ENCODE peak calls at places on chromosomes 12 and 14, in ten cellular contexts. F is H9; I is T-helper 2 cell; X is thyroid gland; K is CD8-positive, alpha-beta memory T cell; Z is pons; L is H4; U is AG04449; S is dermis blood vessel endothelial cell; N is activated T-cell treated with anti-CD3 and anti-CD28 coated beads, Interleukin-2, amount 50 U/mL, for 1 hour. A is an unnamed sample.

GRCh38 chr12:95146767-95147166 is 70.5 kb downstream of the FGD6 start:
- DNase-seq in I (no peak), L (no peak), S (no peak), U (no peak), K (no peak), Z (no peak), N (no peak), F (no peak), X (no peak), A (no peak)

GRCh38 chr14:35254736-35255135 is 37.4 kb upstream of the PSMA6 start:
- DNase-seq in N (no peak), X (no peak), F (no peak), Z (no peak), I (peak; percentile 27), U (no peak), S (no peak), L (no peak), K (no peak), A (peak; percentile 21)

GRCh38 chr14:73599494-73599893 is 7.8 kb downstream of the ACOT4 start:
- DNase-seq in L (no peak), F (no peak), X (no peak), K (no peak), S (no peak), Z (no peak), I (no peak), N (no peak), U (no peak), A (no peak)

GRCh38 chr12:9936597-9936996 is 4.4 kb upstream of the CLEC2A start:
- DNase-seq in L (peak; percentile 15), Z (no peak), N (no peak), F (no peak), X (no peak), I (no peak), S (no peak), K (no peak), U (no peak), A (no peak)

GRCh38 chr14:104113631-104114420 is 24.6 kb upstream of the KIF26A start:
- DNase-seq in X (peak; percentile 1), U (no peak), K (peak; percentile 48), L (no peak), Z (no peak), S (no peak), N (no peak), I (no peak), F (no peak), A (no peak)

GRCh38 chr14:51089278-51089677 is 5.6 kb downstream of the TRIM9 start:
- DNase-seq in L (no peak), K (no peak), N (no peak), U (no peak), X (no peak), I (no peak), F (no peak), Z (no peak), S (no peak), A (no peak)

GRCh38 chr14:58639842-58640484 is 2.2 kb downstream of the DACT1 start:
- DNase-seq in S (peak; percentile 63), K (no peak), Z (peak; percentile 87), U (peak; percentile 68), I (peak; percentile 40), F (no peak), L (peak; percentile 80), N (no peak), X (peak; percentile 54), A (no peak)

GRCh38 chr14:95300002-95300696 is 19.6 kb downstream of the CLMN start:
- DNase-seq in S (no peak), L (no peak), X (peak; percentile 75), F (no peak), Z (no peak), K (no peak), I (no peak), N (no peak), U (no peak), A (no peak)

GRCh38 chr14:35366521-35366976 is 38.0 kb downstream of the NFKBIA start:
- DNase-seq in I (no peak), L (no peak), X (no peak), N (no peak), S (no peak), F (no peak), Z (no peak), U (no peak), K (no peak), A (no peak)

GRCh38 chr14:24664366-24664765 is 30.4 kb upstream of the GZMB start:
- DNase-seq in L (no peak), U (no peak), S (no peak), X (no peak), N (no peak), Z (no peak), K (no peak), I (no peak), F (no peak), A (no peak)

GRCh38 chr12:1980282-1980681 is 24.0 kb downstream of the DCP1B start:
- DNase-seq in U (no peak), Z (no peak), L (no peak), X (no peak), N (no peak), S (no peak), K (no peak), I (no peak), F (no peak), A (no peak)